ENCODE peak calls at places on chromosomes 13 and 19, in four cellular contexts. C is cardiac fibroblast; G is activated CD4-positive, alpha-beta T cell treated with anti-CD3 and anti-CD28 coated beads for 48 hours; X is T-helper 2 cell. M is an unnamed sample.

GRCh38 chr19:6457958-6458694 is 1.5 kb downstream of the SLC25A23 start:
- DNase-seq in C (peak), G (no peak), X (no peak), M (no peak)

GRCh38 chr13:84121456-84121855 is 239.2 kb upstream of the SLITRK1 start:
- DNase-seq in C (no peak), G (no peak), X (no peak), M (no peak)

GRCh38 chr13:66693656-66694055 is 536.5 kb downstream of the PCDH9 start:
- DNase-seq in C (no peak), G (no peak), X (no peak), M (no peak)

GRCh38 chr13:91277013-91277676 is 70.3 kb upstream of the MIR17HG start:
- DNase-seq in C (no peak), G (no peak), X (no peak), M (no peak)

GRCh38 chr13:26074706-26075105 is 22.9 kb upstream of the SHISA2 start:
- DNase-seq in C (peak), G (no peak), X (no peak), M (no peak)

GRCh38 chr19:4066176-4066606 is 508 bp downstream of the ZBTB7A start:
- DNase-seq in C (no peak), G (peak), X (no peak), M (no peak)

GRCh38 chr19:53659292-53659691 is 27.5 kb downstream of the DPRX start:
- DNase-seq in C (peak), G (no peak), X (no peak), M (no peak)

GRCh38 chr19:2603320-2603719 is 99.2 kb downstream of the GNG7 start:
- DNase-seq in C (peak), G (no peak), X (no peak), M (no peak)